ENCODE peak calls at places on chromosomes 3 and 15, in eight cellular contexts. Y is GM23338, G is HepG2, X is Panc1, U is upper lobe of left lung, J is K562, L is GM12878, H is HCT116. M is an unnamed sample.

GRCh38 chr15:62415498-62415897 is 250.4 kb upstream of the C2CD4B start:
- ATAC-seq in H (no peak), G (no peak), Y (no peak), J (no peak), U (no peak), L (no peak), X (no peak), M (no peak)

GRCh38 chr3:194556086-194557056 is 69.6 kb upstream of the ATP13A3 start:
- ATAC-seq in L (no peak), U (peak), X (peak), H (no peak), G (peak), Y (peak), J (peak), M (no peak)

GRCh38 chr15:73369073-73369694 is 426 bp upstream of the HCN4 start:
- ATAC-seq in H (no peak), U (no peak), J (no peak), G (no peak), Y (peak), X (no peak), L (no peak), M (no peak)

GRCh38 chr3:36476274-36476942 is 96.1 kb downstream of the STAC start:
- ATAC-seq in G (no peak), Y (no peak), U (peak), X (no peak), H (no peak), J (no peak), L (no peak), M (no peak)

GRCh38 chr3:187807086-187807862 is 62.0 kb upstream of the BCL6 start:
- ATAC-seq in H (no peak), X (no peak), L (peak), Y (no peak), J (no peak), G (no peak), U (no peak), M (no peak)

GRCh38 chr3:101383156-101383575 is 62.8 kb upstream of the IMPG2 start:
- ATAC-seq in H (no peak), U (no peak), J (peak), X (peak), G (peak), Y (peak), L (no peak), M (no peak)

GRCh38 chr3:46871222-46871621 is 6.3 kb upstream of the PTH1R start:
- ATAC-seq in Y (no peak), J (no peak), L (no peak), G (no peak), H (no peak), X (no peak), U (no peak), M (no peak)

GRCh38 chr3:113771993-113772392 is 25.2 kb downstream of the ATP6V1A start:
- ATAC-seq in G (peak), L (no peak), H (no peak), X (peak), Y (no peak), J (no peak), U (no peak), M (no peak)

GRCh38 chr3:37139567-37140052 is 34.8 kb downstream of the LRRFIP2 start:
- ATAC-seq in U (no peak), X (no peak), J (peak), G (peak), H (no peak), L (peak), Y (no peak), M (no peak)

GRCh38 chr15:68335655-68336054 is 58.1 kb downstream of the FEM1B start:
- ATAC-seq in U (no peak), G (no peak), J (no peak), L (no peak), X (no peak), Y (no peak), H (no peak), M (peak)

GRCh38 chr3:99972380-99973104 is 141.8 kb downstream of the FILIP1L start:
- ATAC-seq in H (no peak), U (no peak), G (no peak), L (no peak), X (no peak), J (no peak), Y (no peak), M (peak)

GRCh38 chr15:88491158-88491557 is 23.6 kb downstream of the MRPS11 start:
- ATAC-seq in J (no peak), Y (peak), G (no peak), L (no peak), U (no peak), X (no peak), H (no peak), M (no peak)

GRCh38 chr15:91549581-91549980 is 303.9 kb upstream of the SLCO3A1 start:
- ATAC-seq in G (no peak), L (no peak), U (peak), Y (no peak), X (no peak), H (no peak), J (no peak), M (no peak)

GRCh38 chr3:72595376-72595775 is 252.9 kb downstream of the SHQ1 start:
- ATAC-seq in U (no peak), L (no peak), Y (no peak), G (no peak), H (no peak), X (no peak), J (peak), M (no peak)

GRCh38 chr15:40936709-40937666 is 7.8 kb downstream of the DLL4 start:
- ATAC-seq in X (no peak), H (no peak), U (no peak), Y (no peak), J (no peak), L (peak), G (peak), M (no peak)

GRCh38 chr15:50873935-50874353 is 34.5 kb upstream of the AP4E1 start:
- ATAC-seq in X (no peak), U (no peak), L (peak), Y (peak), G (peak), H (no peak), J (peak), M (no peak)

GRCh38 chr15:35118987-35119386 is 33.9 kb upstream of the NANOGP8 start:
- ATAC-seq in G (no peak), Y (no peak), U (no peak), J (no peak), L (no peak), H (no peak), X (no peak), M (no peak)

GRCh38 chr3:38397320-38397719 is 50.7 kb downstream of the XYLB start:
- ATAC-seq in Y (peak), G (peak), H (no peak), J (peak), X (no peak), U (no peak), L (no peak), M (no peak)

GRCh38 chr15:59997070-59997701 is 6.9 kb upstream of the FOXB1 start:
- ATAC-seq in H (no peak), L (peak), Y (peak), G (peak), U (no peak), X (peak), J (peak), M (no peak)

GRCh38 chr15:49270541-49271421 is 100.7 kb downstream of the GALK2 start:
- ATAC-seq in U (peak), L (no peak), Y (peak), G (no peak), J (no peak), X (peak), H (no peak), M (peak)

GRCh38 chr3:138257986-138258385 is 70.9 kb downstream of the ARMC8 start:
- ATAC-seq in H (no peak), U (no peak), Y (no peak), G (no peak), L (peak), J (no peak), X (no peak), M (no peak)

GRCh38 chr3:96236499-96236898 is 577.9 kb upstream of the EPHA6 start:
- ATAC-seq in J (no peak), U (no peak), X (no peak), L (no peak), G (no peak), Y (no peak), H (no peak), M (no peak)

GRCh38 chr3:14328422-14328821 is 74.0 kb upstream of the SLC6A6 start:
- ATAC-seq in X (no peak), H (no peak), Y (no peak), L (no peak), G (no peak), J (no peak), U (no peak), M (no peak)

GRCh38 chr3:66428733-66429132 is 72.1 kb downstream of the LRIG1 start:
- ATAC-seq in G (no peak), H (no peak), Y (no peak), L (peak), J (no peak), X (peak), U (peak), M (peak)

GRCh38 chr3:126781889-126782491 is 78.0 kb downstream of the CHCHD6 start:
- ATAC-seq in Y (no peak), X (no peak), J (no peak), U (peak), G (no peak), H (peak), L (no peak), M (peak)

GRCh38 chr3:156619376-156619775 is 55.0 kb upstream of the TIPARP start:
- ATAC-seq in H (no peak), X (no peak), J (no peak), G (no peak), U (no peak), L (no peak), Y (no peak), M (no peak)

GRCh38 chr3:100067589-100067988 is 46.7 kb downstream of the FILIP1L start:
- ATAC-seq in J (no peak), Y (no peak), G (no peak), U (no peak), X (no peak), L (peak), H (no peak), M (no peak)

GRCh38 chr3:100600181-100601042 is 9.0 kb upstream of the ADGRG7 start:
- ATAC-seq in Y (no peak), U (no peak), L (peak), H (no peak), G (no peak), J (no peak), X (no peak), M (no peak)

GRCh38 chr3:176964656-176965055 is 232.6 kb downstream of the TBL1XR1 start:
- ATAC-seq in G (no peak), J (no peak), Y (no peak), H (no peak), X (no peak), U (peak), L (no peak), M (no peak)

GRCh38 chr3:123629747-123630047 is 44.8 kb upstream of the HACD2 start:
- ATAC-seq in U (no peak), G (peak), Y (peak), J (peak), X (no peak), L (no peak), H (peak), M (no peak)

GRCh38 chr3:54121404-54122045 is 827 bp upstream of the CACNA2D3 start:
- ATAC-seq in G (no peak), J (no peak), Y (peak), U (peak), L (no peak), X (peak), H (peak), M (peak)

GRCh38 chr3:165169368-165169767 is 26.8 kb downstream of the SLITRK3 start:
- ATAC-seq in L (no peak), U (no peak), X (no peak), Y (no peak), H (no peak), G (no peak), J (no peak), M (no peak)

GRCh38 chr3:77460326-77460725 is 420.4 kb downstream of the ROBO2 start:
- ATAC-seq in H (no peak), Y (no peak), G (no peak), X (no peak), L (no peak), J (no peak), U (no peak), M (no peak)

GRCh38 chr15:80072285-80072684 is 12.8 kb downstream of the ZFAND6 start:
- ATAC-seq in X (peak), Y (peak), J (peak), H (peak), L (peak), U (peak), G (peak), M (peak)
- H3K4me3 ChIP-seq in X (peak), Y (peak), J (peak), H (peak), L (peak), U (peak), G (peak), M (peak)

DNA sequence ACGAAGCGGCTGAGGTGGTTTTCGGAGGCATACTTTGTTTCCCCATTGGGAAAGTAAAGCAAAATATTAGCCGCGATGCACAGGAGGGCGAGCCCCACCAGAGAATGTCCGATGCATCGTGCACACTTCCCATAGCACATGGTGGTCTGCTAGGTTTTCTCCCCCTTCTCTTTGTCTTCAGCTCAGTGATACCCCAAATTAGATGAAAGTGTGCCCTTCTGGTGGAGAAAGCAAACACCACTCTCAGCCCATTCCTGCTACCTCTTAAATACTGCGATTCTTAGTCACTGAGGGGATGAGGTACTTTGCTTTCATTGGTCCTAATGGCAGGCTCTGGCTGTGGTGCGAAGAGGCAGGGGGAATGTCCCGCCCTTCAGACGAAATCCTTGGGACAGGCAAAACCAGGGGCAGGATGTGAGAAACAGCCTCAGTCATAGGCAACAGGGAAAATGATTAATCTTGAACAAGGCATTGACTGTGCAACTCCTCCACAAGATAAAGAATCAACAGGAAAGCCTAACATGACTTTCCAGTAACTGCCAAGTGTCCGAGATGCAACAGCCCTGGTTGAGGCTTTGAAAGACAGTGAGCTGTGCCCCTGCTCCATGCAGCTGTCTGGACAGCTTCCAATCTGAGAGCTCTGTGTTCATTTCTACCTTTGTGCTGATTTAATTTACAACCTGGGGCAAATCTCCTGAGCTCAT is at the start of gene TM4SF1:
- ATAC-seq in U (peak), L (no peak), G (peak), X (peak), Y (peak), H (no peak), J (no peak), M (peak)
- TF ChIP-seq POLR2AphosphoS5 in U (peak), L (no peak), G (peak), X (peak), Y (no peak), H (no peak), J (no peak), M (no peak)

DNA sequence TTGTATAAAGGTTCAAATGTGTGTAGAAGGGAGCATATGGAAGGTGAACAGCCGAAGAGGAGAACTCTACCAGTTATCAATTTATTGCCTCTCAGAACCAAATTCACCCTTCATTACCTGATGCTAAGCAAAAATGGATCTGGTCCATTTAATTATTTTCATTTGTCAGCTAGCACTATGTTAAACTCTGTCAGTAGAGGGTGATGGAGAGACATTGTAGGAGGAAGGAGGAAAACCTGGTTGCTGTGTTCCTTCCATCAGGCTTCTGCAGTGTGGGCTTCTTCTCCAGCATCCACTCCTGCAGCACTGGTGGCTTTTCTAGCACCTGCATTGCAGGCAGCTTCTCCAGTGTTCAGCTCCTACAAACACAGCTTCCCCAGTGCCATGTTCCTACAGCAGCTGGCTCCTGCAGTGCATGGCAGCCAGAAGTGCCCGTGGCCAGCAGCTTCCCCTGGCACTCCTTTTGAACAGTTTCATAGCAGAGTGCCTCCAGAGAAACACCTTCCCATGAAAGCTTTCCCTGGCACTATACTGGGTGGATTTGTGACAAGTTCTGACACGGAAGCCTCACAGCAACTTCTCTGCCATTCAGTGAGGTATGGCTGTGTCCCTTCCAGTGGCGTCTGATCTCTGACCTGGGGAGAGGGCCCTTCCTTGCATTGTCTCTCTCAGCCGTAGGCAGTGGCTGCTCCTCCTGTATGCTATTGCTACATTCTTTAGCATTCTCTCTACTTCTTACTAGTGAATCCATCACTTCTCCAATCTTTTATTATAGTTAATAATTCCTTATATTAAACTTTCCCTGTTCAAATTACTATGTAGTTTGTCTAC is 14.6 kb upstream of the IL17RD start:
- ATAC-seq in H (peak), L (peak), U (no peak), X (peak), G (peak), Y (peak), J (peak), M (no peak)
- H3K4me3 ChIP-seq in H (no peak), L (no peak), U (no peak), X (no peak), G (no peak), Y (no peak), J (no peak), M (no peak)

GRCh38 chr3:143676021-143676420 is 172.2 kb downstream of the SLC9A9 start:
- ATAC-seq in U (no peak), H (no peak), J (no peak), L (no peak), X (no peak), G (no peak), Y (no peak), M (no peak)

GRCh38 chr3:143671641-143672040 is 176.6 kb downstream of the SLC9A9 start:
- ATAC-seq in L (no peak), U (no peak), H (no peak), G (no peak), X (no peak), J (no peak), Y (no peak), M (no peak)

GRCh38 chr3:143676742-143677141 is 171.5 kb downstream of the SLC9A9 start:
- ATAC-seq in X (no peak), H (no peak), J (peak), L (no peak), G (no peak), Y (no peak), U (no peak), M (no peak)

GRCh38 chr3:143672396-143673165 is 175.7 kb downstream of the SLC9A9 start:
- ATAC-seq in U (no peak), H (no peak), J (no peak), L (no peak), G (no peak), X (no peak), Y (no peak), M (no peak)

DNA sequence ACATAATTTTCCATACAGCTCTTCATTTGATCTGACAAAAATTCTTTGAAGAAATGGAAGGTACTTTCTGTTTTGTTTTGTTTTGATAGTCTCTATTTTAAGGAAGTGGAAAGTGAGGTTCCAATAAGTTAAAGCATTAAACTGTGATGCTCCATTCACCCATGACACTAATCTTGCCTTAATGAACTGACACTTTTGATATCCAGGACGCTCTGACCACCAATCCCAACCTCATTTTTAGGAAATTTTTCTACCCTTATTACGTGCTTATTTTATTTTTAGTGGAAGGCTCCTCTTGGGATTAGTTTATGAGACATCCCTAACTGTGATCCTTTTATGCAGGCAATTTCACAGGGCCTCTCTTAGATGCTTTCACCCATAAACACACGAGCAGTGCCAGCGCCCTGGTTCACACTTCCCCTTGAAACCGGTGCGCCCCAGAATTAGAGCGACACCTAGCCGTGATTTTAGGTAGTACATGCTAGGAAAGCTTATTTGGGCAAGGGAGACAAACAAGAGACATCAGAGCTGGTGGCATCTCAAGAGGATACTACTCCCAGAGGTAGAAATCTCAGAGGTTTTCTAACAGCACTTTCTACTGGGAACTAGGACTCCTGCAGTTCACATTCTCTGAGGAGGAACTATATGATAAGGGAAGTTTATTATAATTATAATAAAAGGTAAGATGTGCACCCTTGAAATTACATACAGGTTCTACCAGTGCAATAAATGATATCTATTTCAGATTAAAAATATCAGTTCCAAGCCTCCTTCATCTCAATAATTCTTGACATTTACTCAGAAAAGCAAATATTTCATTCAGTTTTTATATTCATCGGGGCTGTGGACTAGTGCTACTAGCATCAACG is 173.9 kb downstream of the SLC9A9 start:
- ATAC-seq in L (peak), U (peak), J (peak), Y (peak), X (peak), H (peak), G (peak), M (peak)
- TF ChIP-seq POLR2AphosphoS5 in L (no peak), U (no peak), J (no peak), Y (no peak), X (no peak), H (no peak), G (no peak), M (no peak)

GRCh38 chr3:149770246-149770645 is 18.0 kb upstream of the COMMD2 start:
- ATAC-seq in G (peak), Y (no peak), X (no peak), H (no peak), U (no peak), J (no peak), L (peak), M (no peak)
- H3K4me3 ChIP-seq in G (no peak), Y (no peak), X (no peak), H (no peak), U (no peak), J (no peak), L (no peak), M (no peak)

GRCh38 chr15:31238369-31238768 is 88.3 kb upstream of the KLF13 start:
- ATAC-seq in X (no peak), Y (no peak), H (no peak), L (no peak), U (no peak), J (no peak), G (no peak), M (no peak)

GRCh38 chr15:31237042-31237324 is 89.7 kb upstream of the KLF13 start:
- ATAC-seq in U (no peak), Y (no peak), J (no peak), H (peak), L (peak), G (no peak), X (peak), M (peak)

GRCh38 chr15:31235298-31236183 is 91.1 kb upstream of the KLF13 start:
- ATAC-seq in X (no peak), L (peak), U (peak), J (no peak), G (peak), H (no peak), Y (peak), M (peak)

GRCh38 chr15:31234815-31235214 is 91.8 kb upstream of the KLF13 start:
- ATAC-seq in G (no peak), L (no peak), Y (no peak), H (no peak), J (no peak), X (no peak), U (no peak), M (no peak)

GRCh38 chr15:31236184-31237041 is 90.2 kb upstream of the KLF13 start:
- ATAC-seq in L (peak), H (peak), G (peak), X (peak), U (peak), Y (peak), J (peak), M (peak)
- TF ChIP-seq POLR2AphosphoS5 in L (no peak), H (no peak), G (no peak), X (no peak), U (peak), Y (no peak), J (no peak), M (peak)

M was measured in gastroesophageal sphincter.